ENCODE peak calls at places on chromosomes 11 and 22, in eight cellular contexts. L, G, A, Y, R, Q, D and W are unnamed samples.

GRCh38 chr22:43277091-43277490 is 66.1 kb downstream of the SCUBE1 start:
- DNase-seq in G (no peak), R (no peak), Y (no peak), Q (no peak), D (no peak), L (no peak), A (no peak), W (no peak)

GRCh38 chr11:91396243-91397133 is 828.1 kb upstream of the FAT3 start:
- DNase-seq in D (no peak), L (no peak), Q (no peak), Y (no peak), A (no peak), R (no peak), G (no peak), W (no peak)

GRCh38 chr11:76512851-76513653 is 68.2 kb downstream of the EMSY start:
- DNase-seq in G (no peak), Q (no peak), Y (peak; percentile 15), D (no peak), L (no peak), R (peak; percentile 41), A (peak; percentile 20), W (no peak)

GRCh38 chr11:8360086-8360828 is 96.6 kb upstream of the LMO1 start:
- DNase-seq in Q (no peak), D (no peak), Y (no peak), L (no peak), G (no peak), A (no peak), R (no peak), W (no peak)

GRCh38 chr22:49642741-49643140 is 184.9 kb downstream of the BRD1 start:
- DNase-seq in D (no peak), G (no peak), R (no peak), L (no peak), A (no peak), Q (no peak), Y (no peak), W (no peak)

GRCh38 chr11:67389477-67389876 is 2.3 kb upstream of the RAD9A start:
- DNase-seq in Y (no peak), D (no peak), A (no peak), G (no peak), Q (no peak), R (peak; percentile 64), L (no peak), W (no peak)

GRCh38 chr22:45600791-45601730 is 70.6 kb upstream of the ATXN10 start:
- DNase-seq in R (no peak), L (no peak), Q (no peak), Y (no peak), A (no peak), D (no peak), G (no peak), W (no peak)

GRCh38 chr11:73182824-73183321 is 35.2 kb upstream of the P2RY2 start:
- DNase-seq in A (no peak), D (no peak), G (no peak), L (no peak), R (no peak), Q (no peak), Y (no peak), W (no peak)

GRCh38 chr22:48679656-48680555 is 1147.8 kb downstream of the BRD1 start:
- DNase-seq in G (no peak), A (no peak), Q (no peak), Y (no peak), R (no peak), D (no peak), L (no peak), W (no peak)

GRCh38 chr11:13896990-13897353 is 65.6 kb upstream of the SPON1 start:
- DNase-seq in R (no peak), Q (no peak), L (no peak), A (no peak), Y (no peak), G (no peak), D (no peak), W (no peak)

GRCh38 chr11:116852261-116853125 is 15.1 kb upstream of the APOA1 start:
- DNase-seq in G (no peak), Y (peak; percentile 90), Q (no peak), D (no peak), R (peak; percentile 31), L (no peak), A (no peak), W (no peak)